ENCODE peak calls at places on chromosomes 13 and 19, in five cellular contexts. L is heart right ventricle, X is mammary epithelial cell, N is breast epithelium, A is osteoblast. W is an unnamed sample.

GRCh38 chr19:8261881-8262280 is 46.3 kb downstream of the CD320 start:
- DNase-seq in L (no peak), X (no peak), N (peak; percentile 38), A (peak; percentile 49), W (peak; percentile 41)

GRCh38 chr19:49588370-49589122 is 2.4 kb upstream of the PRR12 start:
- DNase-seq in L (no peak), X (no peak), N (no peak), A (peak; percentile 25), W (peak; percentile 15)

GRCh38 chr13:23020246-23020843 is 160.4 kb upstream of the SGCG start:
- DNase-seq in L (no peak), X (peak; percentile 29), N (no peak), A (no peak), W (peak; percentile 39)

GRCh38 chr13:46582190-46582589 is 29.2 kb downstream of the LRCH1 start:
- DNase-seq in L (no peak), X (no peak), N (no peak), A (no peak), W (no peak)

GRCh38 chr19:17883627-17884413 is 12.1 kb downstream of the SLC5A5 start:
- DNase-seq in L (no peak), X (no peak), N (no peak), A (peak; percentile 61), W (peak; percentile 86)

GRCh38 chr19:58020985-58021384 is 12.8 kb upstream of the ZSCAN1 start:
- DNase-seq in L (no peak), X (no peak), N (peak; percentile 22), A (peak; percentile 45), W (no peak)

GRCh38 chr19:29385191-29385795 is 140.5 kb upstream of the VSTM2B start:
- DNase-seq in L (no peak), X (no peak), N (peak; percentile 27), A (no peak), W (no peak)

GRCh38 chr19:16366433-16367268 is 42.0 kb downstream of the KLF2 start:
- DNase-seq in L (no peak), X (no peak), N (no peak), A (peak; percentile 57), W (no peak)

GRCh38 chr13:65724261-65724660 is 1505.9 kb downstream of the PCDH9 start:
- DNase-seq in L (no peak), X (no peak), N (no peak), A (no peak), W (no peak)

GRCh38 chr13:28492527-28493367 is 2.2 kb downstream of the FLT1 start:
- DNase-seq in L (no peak), X (no peak), N (no peak), A (no peak), W (peak; percentile 18)

GRCh38 chr19:4140237-4140711 is 13.2 kb upstream of the CREB3L3 start:
- DNase-seq in L (no peak), X (peak; percentile 38), N (no peak), A (peak; percentile 94), W (peak; percentile 91)

GRCh38 chr19:42018503-42019193 is 24.6 kb upstream of the ATP1A3 start:
- DNase-seq in L (no peak), X (no peak), N (no peak), A (peak; percentile 88), W (no peak)

GRCh38 chr13:102028846-102029245 is 373.0 kb downstream of the FGF14 start:
- DNase-seq in L (no peak), X (no peak), N (no peak), A (no peak), W (no peak)

GRCh38 chr13:39254606-39255005 is 216.3 kb downstream of the NHLRC3 start:
- DNase-seq in L (no peak), X (no peak), N (no peak), A (no peak), W (no peak)

GRCh38 chr13:38346764-38347163 is 2.9 kb upstream of the UFM1 start:
- DNase-seq in L (no peak), X (peak; percentile 39), N (no peak), A (no peak), W (peak; percentile 5)

GRCh38 chr13:22114630-22115311 is 443.9 kb downstream of the FGF9 start:
- DNase-seq in L (no peak), X (no peak), N (no peak), A (no peak), W (no peak)

GRCh38 chr19:44754743-44755066 is 6.2 kb downstream of the BCL3 start:
- DNase-seq in L (no peak), X (no peak), N (no peak), A (peak; percentile 59), W (peak; percentile 53)

GRCh38 chr13:51047434-51048165 is 63.5 kb downstream of the C13orf42 start:
- DNase-seq in L (no peak), X (no peak), N (no peak), A (no peak), W (no peak)

GRCh38 chr19:17859533-17860330 is at the start of gene RPL18A:
- DNase-seq in L (peak; percentile 98), X (peak; percentile 100), N (peak; percentile 98), A (peak; percentile 99), W (peak; percentile 98)

GRCh38 chr13:33918199-33918932 is 100.4 kb downstream of the RFC3 start:
- DNase-seq in L (no peak), X (peak; percentile 80), N (no peak), A (peak; percentile 44), W (no peak)

GRCh38 chr13:74768521-74769090 is 634.4 kb upstream of the KLF12 start:
- DNase-seq in L (no peak), X (no peak), N (no peak), A (no peak), W (no peak)

GRCh38 chr19:19278315-19278714 is 5.2 kb upstream of the TM6SF2 start:
- DNase-seq in L (no peak), X (no peak), N (no peak), A (peak; percentile 56), W (peak; percentile 24)

GRCh38 chr13:47788844-47789243 is 212.2 kb downstream of the SUCLA2 start:
- DNase-seq in L (no peak), X (no peak), N (no peak), A (no peak), W (no peak)
- H3K27me3 ChIP-seq in L (no peaks in the 10 kb centered on the region), X (no peaks in the 10 kb centered on the region), N (no peaks in the 10 kb centered on the region), A (no peaks in the 10 kb centered on the region), W (no peaks in the 10 kb centered on the region)

DNA sequence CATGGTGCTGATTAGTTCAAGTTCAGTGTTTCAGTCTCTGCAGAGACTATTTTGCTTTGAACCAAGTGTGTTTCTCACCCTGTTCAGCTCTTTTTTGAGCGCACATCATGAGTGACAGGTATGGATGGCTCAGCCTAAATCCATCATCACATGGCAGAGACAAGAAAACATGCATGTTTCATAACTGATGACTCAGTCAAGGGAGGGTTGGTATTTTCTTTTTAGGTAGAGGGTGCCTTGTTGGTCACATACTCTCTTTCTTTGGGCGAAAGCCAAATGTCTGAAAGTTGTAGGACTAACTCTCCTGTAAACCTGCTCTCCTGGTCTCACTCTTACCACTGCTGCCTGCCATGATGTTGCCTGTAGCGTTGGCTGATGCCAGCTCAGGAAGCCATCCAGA is 48.1 kb upstream of the RAP2A start:
- DNase-seq in L (no peak), X (peak; percentile 62), N (no peak), A (no peak), W (no peak)
- H3K4me3 ChIP-seq in L (no peak overlapping the region), X (no peak overlapping the region), N (no peak overlapping the region), A (no peak overlapping the region), W (no peak overlapping the region)

DNA sequence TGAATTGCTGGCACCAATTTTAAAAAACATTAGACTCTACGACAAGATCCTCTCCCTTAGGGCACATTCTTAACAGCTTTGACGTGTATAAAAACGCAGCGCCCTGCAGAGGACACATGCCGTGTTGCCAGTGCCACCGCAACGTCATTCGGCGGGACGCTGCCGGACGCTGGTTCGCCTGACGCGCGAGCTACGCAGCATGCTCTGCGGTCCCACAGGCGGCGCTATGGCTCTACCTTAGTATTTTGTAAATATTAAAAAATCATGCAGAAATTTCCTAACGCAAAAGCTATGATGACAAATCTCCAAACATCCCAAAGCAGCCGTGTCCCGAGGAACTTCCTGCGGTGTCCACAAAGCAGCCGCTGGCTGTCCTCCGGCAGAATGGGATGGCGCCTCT is 4.2 kb upstream of the ADPRHL1 start:
- DNase-seq in L (no peak), X (no peak), N (no peak), A (no peak), W (peak; percentile 67)
- H3K36me3 ChIP-seq in L (peaks cover 4% of the 10 kb centered on the region), X (peaks cover 18% of the 10 kb centered on the region), N (peaks cover 9% of the 10 kb centered on the region), A (peaks cover 43% of the 10 kb centered on the region), W (peaks cover 23% of the 10 kb centered on the region)

GRCh38 chr19:1466461-1467227 is 12.4 kb downstream of the C19orf25 start:
- DNase-seq in L (peak; percentile 13), X (no peak), N (no peak), A (no peak), W (peak; percentile 83)
- H3K27me3 ChIP-seq in L (peaks cover 36% of the 10 kb centered on the region), X (peaks cover 26% of the 10 kb centered on the region), N (peaks cover 28% of the 10 kb centered on the region), A (peaks cover 50% of the 10 kb centered on the region), W (peaks cover 66% of the 10 kb centered on the region)

GRCh38 chr19:36876993-36877938 is 26.6 kb downstream of the ZNF345 start:
- DNase-seq in L (no peak), X (no peak), N (no peak), A (no peak), W (no peak)
- H3K4me3 ChIP-seq in L (no peak overlapping the region), X (no peak overlapping the region), N (peak overlapping the region; percentile 9), A (no peak overlapping the region), W (no peak overlapping the region)

DNA sequence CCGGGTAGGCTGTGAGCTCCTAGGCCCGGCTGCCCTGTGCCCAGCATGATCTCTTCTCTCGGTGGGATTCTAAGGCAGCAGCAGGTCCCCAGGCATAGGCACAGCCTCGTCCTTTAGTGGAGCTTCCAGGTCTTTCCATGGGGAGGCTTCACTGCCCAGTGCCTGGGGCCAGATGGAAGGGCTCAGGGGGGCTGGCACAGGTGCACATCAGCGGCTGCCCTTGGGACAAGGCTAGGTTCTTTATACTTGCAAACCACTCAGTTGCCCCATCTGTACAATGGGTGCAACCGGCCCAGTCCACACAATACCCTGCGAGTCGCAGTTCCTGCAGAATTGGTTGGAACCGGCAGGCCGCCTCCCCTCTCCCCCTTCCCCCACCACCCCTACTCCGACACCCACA is 14.2 kb downstream of the KCTD15 start:
- DNase-seq in L (no peak), X (no peak), N (no peak), A (peak; percentile 66), W (no peak)
- H3K36me3 ChIP-seq in L (no peaks in the 10 kb centered on the region), X (peaks cover 2% of the 10 kb centered on the region), N (no peaks in the 10 kb centered on the region), A (peaks cover 8% of the 10 kb centered on the region), W (no peaks in the 10 kb centered on the region)

GRCh38 chr19:39208175-39208795 is 4.2 kb upstream of the SYCN start:
- DNase-seq in L (no peak), X (no peak), N (no peak), A (peak; percentile 54), W (no peak)
- H3K27me3 ChIP-seq in L (peaks cover 8% of the 10 kb centered on the region), X (peaks cover 14% of the 10 kb centered on the region), N (no peaks in the 10 kb centered on the region), A (peaks cover 14% of the 10 kb centered on the region), W (no peaks in the 10 kb centered on the region)